ENCODE peak calls at places on chromosomes 7 and 10, in five cellular contexts. One of them, this sample, is unnamed.

GRCh38 chr7:140260767-140261486 is 84.1 kb upstream of the KDM7A start:
- DNase-seq in epithelial cell of proximal tubule: no peak
- DNase-seq in SHP77: no peak
- DNase-seq in ELR: no peak
- DNase-seq in GM19239: no peak
- DNase-seq in this sample: no peak

GRCh38 chr10:99530108-99531025 is 2.4 kb upstream of the NKX2-3 start:
- DNase-seq in ELR: no peak
- DNase-seq in SHP77: no peak
- DNase-seq in GM19239: no peak
- DNase-seq in epithelial cell of proximal tubule: no peak
- DNase-seq in this sample: no peak

GRCh38 chr10:101824736-101825135 is 6.5 kb upstream of the OGA start:
- DNase-seq in epithelial cell of proximal tubule: no peak
- DNase-seq in SHP77: no peak
- DNase-seq in ELR: no peak
- DNase-seq in GM19239: no peak
- DNase-seq in this sample: no peak

GRCh38 chr10:117175901-117176534 is 21.3 kb upstream of the KCNK18 start:
- DNase-seq in ELR: peak
- DNase-seq in epithelial cell of proximal tubule: no peak
- DNase-seq in GM19239: peak
- DNase-seq in SHP77: peak
- DNase-seq in this sample: peak

GRCh38 chr10:3500408-3500856 is 284.6 kb downstream of the KLF6 start:
- DNase-seq in ELR: no peak
- DNase-seq in epithelial cell of proximal tubule: peak
- DNase-seq in GM19239: no peak
- DNase-seq in SHP77: no peak
- DNase-seq in this sample: peak

GRCh38 chr7:132154695-132155471 is 421.4 kb downstream of the PLXNA4 start:
- DNase-seq in SHP77: no peak
- DNase-seq in epithelial cell of proximal tubule: no peak
- DNase-seq in ELR: no peak
- DNase-seq in GM19239: no peak
- DNase-seq in this sample: no peak

GRCh38 chr10:4174197-4174596 is 389.2 kb upstream of the KLF6 start:
- DNase-seq in epithelial cell of proximal tubule: no peak
- DNase-seq in GM19239: no peak
- DNase-seq in ELR: peak
- DNase-seq in SHP77: no peak
- DNase-seq in this sample: no peak

GRCh38 chr10:74900297-74900696 is 73.9 kb downstream of the KAT6B start:
- DNase-seq in GM19239: peak
- DNase-seq in SHP77: no peak
- DNase-seq in ELR: no peak
- DNase-seq in epithelial cell of proximal tubule: no peak
- DNase-seq in this sample: no peak

GRCh38 chr7:20596653-20597052 is 18.8 kb upstream of the ABCB5 start:
- DNase-seq in epithelial cell of proximal tubule: peak
- DNase-seq in GM19239: no peak
- DNase-seq in SHP77: no peak
- DNase-seq in ELR: peak
- DNase-seq in this sample: peak

GRCh38 chr10:5252177-5253037 is 55.8 kb downstream of the AKR1C4 start:
- DNase-seq in ELR: peak
- DNase-seq in epithelial cell of proximal tubule: no peak
- DNase-seq in SHP77: peak
- DNase-seq in GM19239: no peak
- DNase-seq in this sample: no peak

GRCh38 chr7:152894295-152895170 is 135.0 kb downstream of the ACTR3B start:
- DNase-seq in epithelial cell of proximal tubule: no peak
- DNase-seq in ELR: no peak
- DNase-seq in SHP77: no peak
- DNase-seq in GM19239: peak
- DNase-seq in this sample: no peak

GRCh38 chr10:80530816-80531215 is 6.9 kb upstream of the SH2D4B start:
- DNase-seq in epithelial cell of proximal tubule: no peak
- DNase-seq in ELR: no peak
- DNase-seq in SHP77: no peak
- DNase-seq in GM19239: no peak
- DNase-seq in this sample: no peak

GRCh38 chr7:105907129-105907846 is 30.9 kb upstream of the ATXN7L1 start:
- DNase-seq in GM19239: no peak
- DNase-seq in ELR: no peak
- DNase-seq in SHP77: no peak
- DNase-seq in epithelial cell of proximal tubule: no peak
- DNase-seq in this sample: no peak

GRCh38 chr7:101362334-101363195 is at the start of gene COL26A1:
- DNase-seq in SHP77: no peak
- DNase-seq in GM19239: no peak
- DNase-seq in ELR: peak
- DNase-seq in epithelial cell of proximal tubule: no peak
- DNase-seq in this sample: no peak

GRCh38 chr10:46524471-46525176 is 31.8 kb downstream of the GPRIN2 start:
- DNase-seq in epithelial cell of proximal tubule: no peak
- DNase-seq in SHP77: no peak
- DNase-seq in ELR: peak
- DNase-seq in GM19239: no peak
- DNase-seq in this sample: peak

GRCh38 chr10:22417736-22418268 is 72.5 kb downstream of the SPAG6 start:
- DNase-seq in ELR: no peak
- DNase-seq in SHP77: no peak
- DNase-seq in epithelial cell of proximal tubule: no peak
- DNase-seq in GM19239: no peak
- DNase-seq in this sample: no peak

GRCh38 chr10:131150126-131150525 is 161.4 kb downstream of the TCERG1L start:
- DNase-seq in GM19239: no peak
- DNase-seq in SHP77: no peak
- DNase-seq in ELR: no peak
- DNase-seq in epithelial cell of proximal tubule: no peak
- DNase-seq in this sample: no peak

GRCh38 chr10:125392140-125392539 is 231.8 kb upstream of the CTBP2 start:
- DNase-seq in GM19239: no peak
- DNase-seq in epithelial cell of proximal tubule: no peak
- DNase-seq in SHP77: no peak
- DNase-seq in ELR: no peak
- DNase-seq in this sample: no peak

GRCh38 chr7:158816995-158817394 is 12.3 kb downstream of the ESYT2 start:
- DNase-seq in SHP77: no peak
- DNase-seq in epithelial cell of proximal tubule: no peak
- DNase-seq in ELR: no peak
- DNase-seq in GM19239: no peak
- DNase-seq in this sample: peak